ENCODE peak calls at places on chromosomes 4 and X, in four cellular contexts. Z is K562, Q is GM12878, E is HL-60. W is an unnamed sample.

GRCh38 chrX:46630141-46630540 is 56.6 kb downstream of the CHST7 start:
- DNase-seq in Q (no peak), Z (no peak), E (no peak), W (no peak)

GRCh38 chr4:154731756-154732155 is 12.0 kb upstream of the LRAT start:
- DNase-seq in Q (no peak), Z (no peak), E (no peak), W (no peak)

GRCh38 chr4:152780267-152780811 is 585 bp downstream of the ARFIP1 start:
- DNase-seq in Z (peak; percentile 14), Q (no peak), E (peak; percentile 12), W (no peak)

GRCh38 chrX:39808471-39808917 is 289.3 kb downstream of the BCOR start:
- DNase-seq in Q (no peak), E (no peak), Z (no peak), W (no peak)

GRCh38 chr4:5142726-5143125 is 91.4 kb downstream of the STK32B start:
- DNase-seq in Q (no peak), E (no peak), Z (peak; percentile 26), W (no peak)

GRCh38 chr4:10121568-10122097 is 5.0 kb upstream of the WDR1 start:
- DNase-seq in E (no peak), Q (no peak), Z (no peak), W (no peak)

GRCh38 chr4:17809667-17810066 is 890 bp downstream of the DCAF16 start:
- DNase-seq in E (no peak), Q (no peak), Z (no peak), W (no peak)

GRCh38 chr4:158446106-158446505 is 75.6 kb upstream of the RXFP1 start:
- DNase-seq in Q (no peak), Z (no peak), E (no peak), W (no peak)

GRCh38 chrX:54248309-54248708 is 65.3 kb upstream of the FAM120C start:
- DNase-seq in E (no peak), Q (no peak), Z (no peak), W (no peak)

GRCh38 chr4:94532016-94532789 is 80.5 kb downstream of the PDLIM5 start:
- DNase-seq in E (no peak), Q (no peak), Z (no peak), W (no peak)

GRCh38 chrX:102604327-102604726 is 5.0 kb downstream of the ARMCX5 start:
- DNase-seq in E (no peak), Q (no peak), Z (no peak), W (no peak)

GRCh38 chr4:147340111-147340510 is 140.8 kb upstream of the EDNRA start:
- DNase-seq in E (no peak), Q (no peak), Z (no peak), W (no peak)

GRCh38 chr4:147345662-147346061 is 135.2 kb upstream of the EDNRA start:
- DNase-seq in Z (no peak), E (no peak), Q (no peak), W (no peak)

GRCh38 chr4:147336252-147336651 is 144.6 kb upstream of the EDNRA start:
- DNase-seq in Q (no peak), E (no peak), Z (no peak), W (no peak)

GRCh38 chr4:147339116-147339515 is 141.8 kb upstream of the EDNRA start:
- DNase-seq in Q (no peak), E (no peak), Z (no peak), W (no peak)

DNA sequence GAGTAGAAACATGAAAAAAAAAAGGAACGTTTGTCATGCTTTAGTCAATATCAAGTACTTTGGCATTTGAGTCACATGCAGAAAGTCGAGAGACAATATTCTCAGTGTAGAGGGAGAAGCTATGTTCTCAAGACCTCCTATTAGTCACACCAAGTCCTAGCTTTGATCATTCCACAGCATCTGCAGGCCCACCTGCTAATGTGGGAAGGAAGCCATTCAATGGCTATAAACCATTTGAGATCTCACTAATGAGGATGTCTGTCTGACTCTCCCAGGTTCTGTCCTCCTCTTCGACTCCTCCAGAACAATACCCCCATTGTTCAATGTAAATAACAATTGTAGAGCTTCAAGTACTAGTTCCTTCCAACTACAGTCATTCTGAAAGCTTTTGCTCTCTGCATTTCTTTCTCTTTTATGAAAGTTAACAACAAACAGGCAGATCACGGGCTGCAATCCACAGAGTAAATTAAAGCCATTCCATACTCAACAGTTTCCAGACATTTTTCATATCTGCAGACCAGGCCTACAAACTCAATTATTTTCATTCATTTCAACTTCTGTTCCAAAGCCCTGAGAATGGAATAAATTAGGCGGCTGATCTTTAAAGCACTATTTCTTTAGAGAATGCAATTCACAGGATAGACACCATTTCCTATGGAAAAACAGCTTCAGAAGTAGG is 140.2 kb upstream of the EDNRA start:
- DNase-seq in E (no peak), Z (no peak), Q (peak; percentile 19), W (no peak)
- TF ChIP-seq POLR2AphosphoS5 in E (no peak), Z (no peak), Q (no peak), W (no peak)

GRCh38 chr4:78720151-78720726 is 55.9 kb upstream of the BMP2K start:
- DNase-seq in E (no peak), Q (no peak), Z (peak; percentile 46), W (no peak)

GRCh38 chr4:78722320-78722719 is 53.8 kb upstream of the BMP2K start:
- DNase-seq in E (no peak), Q (no peak), Z (no peak), W (no peak)

GRCh38 chr4:78722880-78723279 is 53.3 kb upstream of the BMP2K start:
- DNase-seq in Q (no peak), E (no peak), Z (no peak), W (no peak)

GRCh38 chr4:78720994-78721677 is 55.0 kb upstream of the BMP2K start:
- DNase-seq in Q (no peak), E (no peak), Z (peak; percentile 30), W (no peak)

GRCh38 chr4:78721739-78722138 is 54.4 kb upstream of the BMP2K start:
- DNase-seq in Q (no peak), E (no peak), Z (no peak), W (no peak)
- TF ChIP-seq SPI1 in Q (no peak), E (no peak), Z (no peak), W (no peak)

DNA sequence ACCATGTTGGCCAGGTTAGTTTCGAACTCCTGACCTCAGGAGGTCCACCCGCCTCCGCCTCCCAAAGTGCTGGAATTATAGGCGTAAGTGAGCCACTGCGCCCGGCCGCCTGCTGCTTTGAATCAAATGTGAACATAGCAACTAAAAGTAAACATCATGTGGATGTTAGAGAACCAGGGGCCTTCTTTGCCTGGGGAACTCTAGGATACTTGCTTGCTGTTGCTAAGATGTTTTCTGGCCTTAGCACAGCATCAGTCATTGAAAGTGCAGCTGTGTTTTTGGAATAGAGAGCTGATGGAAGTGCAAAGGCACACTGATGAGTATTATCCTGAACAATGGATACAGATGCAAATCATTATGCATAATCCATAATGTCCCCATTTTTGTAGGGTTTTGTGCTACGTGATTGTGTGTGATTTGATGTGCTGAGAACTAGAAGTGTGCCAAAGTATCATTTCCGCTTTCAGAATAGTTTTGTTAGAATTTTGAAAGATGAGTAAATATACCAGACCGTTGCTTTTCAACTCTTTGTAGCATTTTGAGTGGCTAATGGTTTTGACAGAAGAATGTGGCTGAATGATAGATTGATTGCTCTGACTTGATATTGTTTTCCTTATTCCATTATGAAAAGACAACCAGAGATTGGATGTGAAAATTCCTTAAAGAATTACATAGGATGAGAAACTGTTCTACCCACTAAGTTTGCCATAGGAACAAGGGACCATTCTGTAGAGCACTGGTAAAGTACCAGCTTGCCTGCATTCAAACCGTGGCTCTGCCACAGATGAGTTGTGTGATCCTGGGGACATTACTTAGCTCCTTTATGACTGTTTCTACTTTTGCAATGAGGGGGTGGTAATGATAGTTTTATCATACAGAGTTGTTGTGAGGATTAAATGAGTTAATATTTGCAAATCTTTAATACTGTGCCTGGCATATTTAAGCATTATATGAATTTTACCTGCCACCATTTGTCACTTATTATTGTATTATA is 74.7 kb downstream of the REPS2 start:
- DNase-seq in E (no peak), Q (peak; percentile 9), Z (no peak), W (no peak)
- TF ChIP-seq POLR2AphosphoS5 in E (no peak), Q (no peak), Z (no peak), W (no peak)

GRCh38 chr4:30754021-30754420 is 33.9 kb downstream of the PCDH7 start:
- DNase-seq in Q (no peak), E (no peak), Z (no peak), W (no peak)

GRCh38 chr4:30755306-30755705 is 35.1 kb downstream of the PCDH7 start:
- DNase-seq in E (no peak), Z (no peak), Q (no peak), W (no peak)

GRCh38 chr4:30760560-30760959 is 40.4 kb downstream of the PCDH7 start:
- DNase-seq in Q (no peak), Z (no peak), E (no peak), W (no peak)

GRCh38 chr4:30756553-30756952 is 36.4 kb downstream of the PCDH7 start:
- DNase-seq in E (no peak), Z (no peak), Q (no peak), W (no peak)

DNA sequence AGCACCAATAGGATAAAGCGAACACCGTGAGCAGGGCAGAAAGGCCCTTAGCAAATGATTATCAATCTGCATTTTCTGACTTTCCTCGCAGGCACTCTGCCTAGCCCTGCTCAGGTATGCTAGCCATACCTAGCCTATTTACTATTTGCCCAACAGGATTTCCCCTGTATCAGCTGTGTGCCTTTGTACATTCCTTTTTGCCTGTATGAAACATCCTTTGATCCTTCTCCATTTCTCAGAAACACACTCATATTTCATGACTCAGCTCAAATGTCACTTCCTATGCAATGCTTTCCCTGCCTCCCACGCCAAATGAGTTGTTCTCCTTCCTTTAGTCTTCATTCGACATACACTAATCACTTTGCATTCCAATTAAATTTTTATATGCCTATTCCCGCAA is 37.2 kb downstream of the PCDH7 start:
- DNase-seq in E (no peak), Z (no peak), Q (no peak), W (no peak)
- TF ChIP-seq SPI1 in E (no peak), Z (no peak), Q (no peak), W (no peak)

GRCh38 chr4:1745697-1746096 is 24.4 kb downstream of the TACC3 start:
- DNase-seq in Q (no peak), Z (no peak), E (no peak), W (no peak)
- TF ChIP-seq POLR2AphosphoS5 in Q (no peak), Z (no peak), E (no peak), W (no peak)

GRCh38 chrX:153644356-153645125 is 2.5 kb upstream of the DUSP9 start:
- DNase-seq in Z (no peak), E (no peak), Q (no peak), W (no peak)
- TF ChIP-seq SPI1 in Z (no peak), E (no peak), Q (no peak), W (no peak)

DNA sequence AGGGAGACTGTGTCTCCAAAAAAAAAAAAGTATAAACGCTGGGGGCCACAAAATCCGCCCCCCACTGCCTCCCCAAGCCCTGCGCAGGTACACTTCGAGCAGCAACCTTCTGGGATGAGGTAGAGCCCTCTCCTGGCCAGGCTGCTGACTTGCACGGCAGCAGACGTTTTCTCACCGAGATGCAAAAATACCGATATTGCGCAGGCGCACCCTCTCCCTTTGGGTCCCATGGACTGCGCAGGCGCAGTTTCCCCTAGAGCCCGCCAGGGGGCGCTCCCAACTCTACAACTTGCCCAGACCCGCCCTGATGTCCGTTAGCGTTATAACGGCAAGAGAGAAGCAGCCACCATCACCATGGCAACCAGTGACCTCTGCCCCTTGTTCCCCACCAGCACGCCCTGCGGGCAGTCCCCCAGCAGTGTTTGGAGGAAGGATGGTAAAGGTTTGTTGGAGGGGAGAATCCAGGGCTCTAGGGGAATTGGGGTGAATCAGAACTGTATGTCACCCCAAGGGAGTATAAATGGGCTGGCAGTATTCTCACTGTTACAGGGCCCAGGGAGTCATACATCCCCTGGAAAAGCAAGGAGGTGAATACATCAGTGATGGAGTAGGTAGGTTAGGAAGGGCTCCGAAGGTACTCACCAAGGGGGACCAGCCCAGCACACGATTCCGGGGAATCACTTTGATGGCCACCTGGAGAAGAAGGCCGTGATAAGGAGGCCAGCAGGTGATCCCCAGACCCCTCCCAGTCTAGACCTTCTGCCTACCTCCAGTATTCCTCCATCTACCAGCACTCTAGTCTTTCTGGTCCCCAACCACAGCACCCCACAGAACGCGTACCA is 1.5 kb downstream of the PIM2 start:
- DNase-seq in E (peak; percentile 80), Q (peak; percentile 88), Z (peak; percentile 76), W (peak; percentile 51)
- TF ChIP-seq POLR2AphosphoS5 in E (no peak), Q (peak; percentile 48), Z (no peak), W (no peak)

W was measured in GM12891.